ENCODE peak calls at places on chromosome 20, in eight cellular contexts. X is Calu3, Z is Daoy, A is RPMI8226, M is chondrocyte, I is omental fat pad, P is progenitor cell of endocrine pancreas, N is heart left ventricle. J is an unnamed sample.

GRCh38 chr20:18657575-18657974 is 69.7 kb downstream of the DTD1 start:
- DNase-seq in X (no peak), Z (no peak), A (no peak), M (no peak), I (no peak), P (no peak), N (no peak), J (no peak)

GRCh38 chr20:62887860-62888239 is 26.2 kb upstream of the TCFL5 start:
- DNase-seq in X (no peak), Z (no peak), A (peak), M (peak), I (no peak), P (no peak), N (no peak), J (no peak)

GRCh38 chr20:46169245-46170171 is 51.4 kb downstream of the CD40 start:
- DNase-seq in X (no peak), Z (no peak), A (no peak), M (no peak), I (no peak), P (no peak), N (no peak), J (no peak)

GRCh38 chr20:22511943-22512910 is 72.1 kb downstream of the FOXA2 start:
- DNase-seq in X (peak), Z (peak), A (no peak), M (no peak), I (no peak), P (peak), N (no peak), J (no peak)

GRCh38 chr20:4856022-4856755 is 134.5 kb downstream of the PRND start:
- DNase-seq in X (no peak), Z (no peak), A (no peak), M (no peak), I (no peak), P (no peak), N (no peak), J (no peak)

GRCh38 chr20:51486197-51487005 is 56.1 kb downstream of the NFATC2 start:
- DNase-seq in X (no peak), Z (no peak), A (no peak), M (no peak), I (no peak), P (no peak), N (peak), J (no peak)

GRCh38 chr20:44022464-44022863 is 107.8 kb downstream of the TOX2 start:
- DNase-seq in X (no peak), Z (no peak), A (no peak), M (no peak), I (no peak), P (no peak), N (no peak), J (no peak)

GRCh38 chr20:49391404-49392245 is 90.8 kb downstream of the KCNB1 start:
- DNase-seq in X (no peak), Z (no peak), A (no peak), M (no peak), I (no peak), P (no peak), N (no peak), J (no peak)

J was measured in HAP-1.